ENCODE peak calls at places on chromosomes 1 and 21, in eight cellular contexts. L, F, O, I, C, E, Y and X are unnamed samples.

GRCh38 chr1:25360596-25361581 is 22.8 kb downstream of the TMEM50A start:
- DNase-seq in L (no peak), F (no peak), O (peak; percentile 25), I (no peak), C (no peak), E (no peak), Y (no peak), X (no peak)

GRCh38 chr1:222784371-222784770 is 30.5 kb upstream of the DISP1 start:
- DNase-seq in L (no peak), F (no peak), O (no peak), I (no peak), C (no peak), E (no peak), Y (no peak), X (no peak)

GRCh38 chr21:33657124-33657842 is 15.0 kb downstream of the ITSN1 start:
- DNase-seq in L (no peak), F (no peak), O (no peak), I (no peak), C (no peak), E (no peak), Y (no peak), X (no peak)

GRCh38 chr1:153985984-153986761 is at the start of gene RAB13:
- DNase-seq in L (peak; percentile 93), F (peak; percentile 86), O (peak; percentile 79), I (peak; percentile 83), C (peak; percentile 90), E (peak; percentile 89), Y (no peak), X (no peak)

GRCh38 chr1:80837066-80837465 is 963.7 kb upstream of the ADGRL2 start:
- DNase-seq in L (no peak), F (no peak), O (no peak), I (no peak), C (no peak), E (no peak), Y (no peak), X (no peak)

GRCh38 chr21:23968722-23969647 is 1638.3 kb downstream of the MRPL39 start:
- DNase-seq in L (no peak), F (peak; percentile 80), O (no peak), I (no peak), C (no peak), E (peak; percentile 71), Y (peak; percentile 69), X (peak; percentile 80)

GRCh38 chr1:234975122-234975940 is 153.3 kb downstream of the TOMM20 start:
- DNase-seq in L (peak; percentile 15), F (peak; percentile 64), O (peak; percentile 98), I (no peak), C (no peak), E (no peak), Y (no peak), X (peak; percentile 79)

GRCh38 chr21:41671859-41672542 is 94.9 kb downstream of the RIPK4 start:
- DNase-seq in L (peak; percentile 51), F (no peak), O (no peak), I (no peak), C (no peak), E (no peak), Y (no peak), X (no peak)

GRCh38 chr21:42337830-42338729 is 12.7 kb downstream of the TFF2 start:
- DNase-seq in L (peak; percentile 85), F (peak; percentile 52), O (no peak), I (peak; percentile 65), C (peak; percentile 65), E (peak; percentile 63), Y (peak; percentile 81), X (peak; percentile 89)

GRCh38 chr1:29671446-29671845 is 435.1 kb downstream of the PTPRU start:
- DNase-seq in L (peak; percentile 40), F (no peak), O (no peak), I (no peak), C (peak; percentile 42), E (no peak), Y (no peak), X (no peak)

GRCh38 chr21:45680215-45680614 is 36.7 kb downstream of the PCBP3 start:
- DNase-seq in L (no peak), F (no peak), O (no peak), I (no peak), C (no peak), E (no peak), Y (no peak), X (no peak)
- H3K9me3 ChIP-seq in L (no peaks in the 10 kb centered on the region), F (no peaks in the 10 kb centered on the region), O (no peaks in the 10 kb centered on the region), I (no peaks in the 10 kb centered on the region), C (no peaks in the 10 kb centered on the region), E (no peaks in the 10 kb centered on the region), Y (no peaks in the 10 kb centered on the region), X (no peaks in the 10 kb centered on the region)

GRCh38 chr1:100528861-100529260 is 9.1 kb upstream of the GPR88 start:
- DNase-seq in L (no peak), F (no peak), O (no peak), I (no peak), C (no peak), E (no peak), Y (no peak), X (no peak)

GRCh38 chr1:100524355-100524754 is 13.6 kb upstream of the GPR88 start:
- DNase-seq in L (no peak), F (no peak), O (no peak), I (no peak), C (no peak), E (no peak), Y (no peak), X (no peak)

GRCh38 chr1:100517517-100517916 is 20.4 kb upstream of the GPR88 start:
- DNase-seq in L (no peak), F (no peak), O (no peak), I (no peak), C (no peak), E (no peak), Y (no peak), X (no peak)

GRCh38 chr1:100526894-100527293 is 11.0 kb upstream of the GPR88 start:
- DNase-seq in L (no peak), F (no peak), O (no peak), I (no peak), C (no peak), E (no peak), Y (no peak), X (no peak)

GRCh38 chr1:100523038-100523649 is 14.8 kb upstream of the GPR88 start:
- DNase-seq in L (no peak), F (no peak), O (no peak), I (no peak), C (no peak), E (no peak), Y (no peak), X (no peak)
- H3K9me3 ChIP-seq in L (no peaks in the 10 kb centered on the region), F (no peaks in the 10 kb centered on the region), O (no peaks in the 10 kb centered on the region), I (no peaks in the 10 kb centered on the region), C (no peaks in the 10 kb centered on the region), E (no peaks in the 10 kb centered on the region), Y (no peaks in the 10 kb centered on the region), X (no peaks in the 10 kb centered on the region)

GRCh38 chr1:148307583-148308185 is 155.6 kb upstream of the NBPF11 start:
- DNase-seq in L (no peak), F (peak; percentile 48), O (no peak), I (no peak), C (no peak), E (no peak), Y (no peak), X (peak; percentile 51)

GRCh38 chr1:148310807-148311206 is 158.7 kb upstream of the NBPF11 start:
- DNase-seq in L (no peak), F (no peak), O (no peak), I (no peak), C (no peak), E (no peak), Y (no peak), X (no peak)

GRCh38 chr1:148315081-148315811 is 163.2 kb upstream of the NBPF11 start:
- DNase-seq in L (no peak), F (no peak), O (peak; percentile 39), I (no peak), C (no peak), E (no peak), Y (no peak), X (no peak)

GRCh38 chr1:148308832-148309458 is 156.9 kb upstream of the NBPF11 start:
- DNase-seq in L (no peak), F (peak; percentile 36), O (peak; percentile 59), I (no peak), C (no peak), E (no peak), Y (no peak), X (no peak)

DNA sequence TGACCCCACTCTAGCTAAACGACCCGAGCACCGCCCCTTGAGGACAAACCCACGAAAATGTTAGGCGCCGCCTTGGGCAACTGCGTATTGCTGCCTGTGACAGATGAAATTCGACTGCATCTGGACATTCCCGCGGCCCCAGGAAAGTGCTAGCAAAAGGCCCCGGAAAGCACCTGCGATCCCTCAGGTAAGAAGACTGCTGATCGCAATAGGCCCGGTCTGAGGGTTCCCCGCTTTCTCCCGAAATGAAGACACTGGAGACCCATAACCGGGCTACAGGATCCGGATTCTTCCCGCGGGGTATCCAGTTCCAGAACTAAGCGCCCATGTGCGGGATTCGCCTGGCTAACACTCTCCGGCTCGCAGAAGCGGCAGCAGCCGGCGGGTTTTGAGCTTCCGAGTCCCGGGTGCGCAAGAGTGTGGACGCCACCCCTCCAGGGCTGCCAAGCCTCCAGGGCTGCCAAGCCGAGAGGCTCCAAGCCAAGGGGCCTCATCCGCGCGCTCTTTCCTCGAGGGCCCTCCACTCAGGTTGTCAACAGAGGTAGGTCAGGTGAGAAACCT is 157.9 kb upstream of the NBPF11 start:
- DNase-seq in L (peak; percentile 90), F (no peak), O (peak; percentile 16), I (no peak), C (no peak), E (no peak), Y (no peak), X (no peak)
- H3K9me3 ChIP-seq in L (no peaks in the 10 kb centered on the region), F (no peaks in the 10 kb centered on the region), O (peaks cover 3% of the 10 kb centered on the region), I (peaks cover 14% of the 10 kb centered on the region), C (no peaks in the 10 kb centered on the region), E (no peaks in the 10 kb centered on the region), Y (peaks cover 9% of the 10 kb centered on the region), X (no peaks in the 10 kb centered on the region)

GRCh38 chr1:2966940-2967725 is 54.1 kb upstream of the ACTRT2 start:
- DNase-seq in L (peak; percentile 60), F (no peak), O (no peak), I (no peak), C (no peak), E (no peak), Y (no peak), X (no peak)

GRCh38 chr1:2968471-2968881 is 52.8 kb upstream of the ACTRT2 start:
- DNase-seq in L (peak; percentile 42), F (no peak), O (no peak), I (no peak), C (no peak), E (no peak), Y (no peak), X (peak; percentile 49)

GRCh38 chr1:2966435-2966834 is 54.8 kb upstream of the ACTRT2 start:
- DNase-seq in L (peak; percentile 27), F (no peak), O (no peak), I (no peak), C (no peak), E (no peak), Y (no peak), X (no peak)

GRCh38 chr1:2969011-2969869 is 52.0 kb upstream of the ACTRT2 start:
- DNase-seq in L (peak; percentile 46), F (no peak), O (no peak), I (no peak), C (no peak), E (no peak), Y (no peak), X (no peak)

DNA sequence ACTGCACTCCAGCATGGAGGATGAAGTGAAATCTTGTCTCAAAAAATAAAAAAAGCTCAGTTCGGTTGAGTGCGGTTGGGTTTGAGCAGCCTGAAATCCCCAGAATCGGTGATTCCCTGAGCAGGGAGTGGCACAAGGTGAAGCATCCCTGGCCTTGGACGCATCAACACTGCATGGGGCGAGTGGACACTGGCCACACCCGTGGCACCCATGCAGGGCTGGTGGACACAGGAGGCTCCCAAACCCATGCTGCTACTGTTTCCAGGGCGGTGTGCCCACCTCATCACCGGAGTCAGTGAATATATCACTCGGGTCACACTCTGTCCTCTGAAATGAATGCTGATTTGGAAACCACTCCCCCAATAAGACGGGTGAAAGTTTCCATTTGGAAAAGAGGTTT is 53.4 kb upstream of the ACTRT2 start:
- DNase-seq in L (peak; percentile 38), F (no peak), O (no peak), I (no peak), C (no peak), E (no peak), Y (no peak), X (no peak)
- H3K9me3 ChIP-seq in L (no peaks in the 10 kb centered on the region), F (no peaks in the 10 kb centered on the region), O (peaks cover 49% of the 10 kb centered on the region), I (no peaks in the 10 kb centered on the region), C (no peaks in the 10 kb centered on the region), E (no peaks in the 10 kb centered on the region), Y (no peaks in the 10 kb centered on the region), X (no peaks in the 10 kb centered on the region)